ENCODE peak calls at places on chromosomes 4 and X, in five cellular contexts. Y is GM06990, K is foreskin fibroblast, X is GM12865, G is epithelial cell of proximal tubule. W is an unnamed sample.

GRCh38 chrX:115018040-115018647 is 728 bp upstream of the IL13RA2 start:
- DNase-seq in Y (no peak), K (no peak), X (peak), G (no peak), W (no peak)

GRCh38 chr4:95549246-95550138 is 719 bp upstream of the UNC5C start:
- DNase-seq in Y (peak), K (peak), X (peak), G (no peak), W (peak)

GRCh38 chr4:82097504-82097903 is 276.3 kb downstream of the HNRNPD start:
- DNase-seq in Y (no peak), K (no peak), X (no peak), G (no peak), W (no peak)

GRCh38 chrX:44667771-44668170 is 125.1 kb upstream of the FUNDC1 start:
- DNase-seq in Y (no peak), K (no peak), X (no peak), G (no peak), W (no peak)

GRCh38 chrX:108070891-108071290 is 20.5 kb downstream of the PSMD10 start:
- DNase-seq in Y (no peak), K (peak), X (no peak), G (no peak), W (no peak)

GRCh38 chrX:13659057-13659456 is 6.1 kb downstream of the TCEANC start:
- DNase-seq in Y (no peak), K (peak), X (no peak), G (no peak), W (no peak)

GRCh38 chrX:93354651-93355050 is 318.7 kb downstream of the NAP1L3 start:
- DNase-seq in Y (no peak), K (no peak), X (no peak), G (no peak), W (no peak)

GRCh38 chr4:19214591-19214990 is 1037.1 kb upstream of the SLIT2 start:
- DNase-seq in Y (no peak), K (peak), X (no peak), G (no peak), W (no peak)

GRCh38 chrX:72114306-72114705 is 17.4 kb downstream of the RTL5 start:
- DNase-seq in Y (no peak), K (no peak), X (no peak), G (no peak), W (no peak)

GRCh38 chr4:75735525-75735924 is 11.1 kb downstream of the USO1 start:
- DNase-seq in Y (no peak), K (no peak), X (no peak), G (no peak), W (no peak)

GRCh38 chrX:134622056-134622812 is 36.0 kb downstream of the PLAC1 start:
- DNase-seq in Y (peak), K (peak), X (peak), G (peak), W (peak)

GRCh38 chrX:9917861-9918260 is 49.3 kb upstream of the CLDN34 start:
- DNase-seq in Y (no peak), K (no peak), X (no peak), G (no peak), W (no peak)

GRCh38 chr4:21765810-21766407 is 182.7 kb downstream of the KCNIP4 start:
- DNase-seq in Y (no peak), K (peak), X (peak), G (no peak), W (peak)

GRCh38 chrX:150680974-150681373 is 12.2 kb upstream of the MTMR1 start:
- DNase-seq in Y (no peak), K (no peak), X (no peak), G (no peak), W (no peak)

GRCh38 chrX:72262077-72262476 is 15.0 kb downstream of the RPS4X start:
- DNase-seq in Y (no peak), K (no peak), X (no peak), G (no peak), W (no peak)

DNA sequence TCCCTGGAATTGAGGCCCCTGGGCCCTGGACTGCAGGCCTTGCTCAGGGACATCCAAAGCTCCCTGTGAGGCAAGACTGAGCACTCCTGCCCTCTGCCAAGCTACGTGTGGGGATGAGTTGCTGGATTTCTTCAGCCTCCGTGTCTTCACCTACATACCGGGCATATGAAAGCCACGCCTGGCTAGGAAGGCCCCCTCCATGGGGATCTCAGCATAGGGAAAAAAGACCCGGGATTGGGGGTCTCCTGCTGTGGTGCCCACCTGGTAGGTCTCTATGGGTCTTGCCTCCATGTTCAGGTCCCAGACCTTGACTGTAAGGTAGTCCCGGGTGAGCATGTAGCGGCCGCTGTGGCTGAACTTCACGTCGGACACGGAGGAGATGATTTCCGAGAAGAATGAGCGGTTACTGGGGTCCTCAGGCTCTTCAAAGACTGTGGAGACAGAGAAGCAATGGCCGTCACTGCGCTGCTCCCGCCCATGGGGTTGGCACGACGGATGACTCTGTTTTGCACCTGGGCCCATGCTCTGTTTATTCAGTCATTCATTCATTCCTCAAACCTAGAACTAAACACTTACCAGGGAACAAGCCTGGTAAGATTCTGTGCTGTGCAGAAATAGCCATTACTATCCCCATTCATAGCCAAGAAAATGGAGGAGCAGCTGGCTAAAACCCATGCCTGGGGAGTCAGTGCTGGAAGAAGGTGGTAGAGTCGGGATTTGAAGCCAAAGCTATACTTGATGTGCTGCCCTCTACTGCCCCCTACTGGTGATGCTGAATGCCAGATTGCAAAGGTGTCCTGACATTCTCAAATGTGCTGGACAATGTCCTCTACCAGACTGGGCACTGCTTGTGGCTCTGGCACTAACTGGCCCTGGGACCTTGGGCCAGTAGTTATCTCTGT is 63.9 kb downstream of the WFS1 start:
- DNase-seq in Y (no peak), K (no peak), X (peak), G (no peak), W (no peak)
- TF ChIP-seq CTCF in Y (peak), K (peak), X (peak), G (peak), W (peak)

DNA sequence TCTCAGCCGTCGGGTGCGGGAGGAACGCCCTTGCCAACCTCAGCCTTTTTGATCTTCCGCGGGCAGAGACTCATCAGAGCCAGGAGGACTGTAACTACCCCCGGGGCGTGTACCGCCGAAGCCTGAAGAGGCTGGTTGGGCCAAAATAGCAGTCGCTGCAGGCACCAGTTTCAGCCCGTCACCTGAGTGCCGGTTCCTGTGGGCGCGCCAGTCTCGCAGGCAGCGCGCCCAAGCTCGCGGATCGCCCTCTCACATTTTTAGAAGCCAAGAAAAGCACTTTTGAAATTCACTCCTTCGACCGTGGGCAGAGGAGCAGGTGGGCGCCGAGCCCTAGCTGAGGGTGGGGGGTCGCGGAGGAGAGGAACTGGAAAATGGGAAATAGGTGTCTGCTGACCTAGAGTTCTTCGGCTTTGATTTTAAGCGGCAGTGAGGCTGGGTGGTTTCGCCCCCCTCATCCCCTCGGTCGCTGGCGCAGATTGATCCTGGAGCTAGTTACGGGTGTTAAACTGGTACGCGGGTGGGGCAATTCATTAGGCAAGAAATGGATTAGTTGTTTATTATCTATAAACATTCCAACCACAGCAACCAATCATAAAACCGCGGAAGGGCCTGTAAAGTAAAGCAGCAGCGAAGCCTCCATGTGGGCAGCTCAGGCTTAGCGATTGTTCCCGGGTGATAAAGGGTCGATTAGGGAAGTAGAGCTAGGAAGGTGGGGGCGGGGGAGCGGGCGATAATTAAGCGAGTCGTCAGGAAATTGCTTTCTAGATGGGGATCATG is 69.2 kb downstream of the FBXO8 start:
- DNase-seq in Y (no peak), K (no peak), X (no peak), G (no peak), W (no peak)
- H3K4me3 ChIP-seq in Y (peak), K (no peak), X (no peak), G (no peak), W (peak)

DNA sequence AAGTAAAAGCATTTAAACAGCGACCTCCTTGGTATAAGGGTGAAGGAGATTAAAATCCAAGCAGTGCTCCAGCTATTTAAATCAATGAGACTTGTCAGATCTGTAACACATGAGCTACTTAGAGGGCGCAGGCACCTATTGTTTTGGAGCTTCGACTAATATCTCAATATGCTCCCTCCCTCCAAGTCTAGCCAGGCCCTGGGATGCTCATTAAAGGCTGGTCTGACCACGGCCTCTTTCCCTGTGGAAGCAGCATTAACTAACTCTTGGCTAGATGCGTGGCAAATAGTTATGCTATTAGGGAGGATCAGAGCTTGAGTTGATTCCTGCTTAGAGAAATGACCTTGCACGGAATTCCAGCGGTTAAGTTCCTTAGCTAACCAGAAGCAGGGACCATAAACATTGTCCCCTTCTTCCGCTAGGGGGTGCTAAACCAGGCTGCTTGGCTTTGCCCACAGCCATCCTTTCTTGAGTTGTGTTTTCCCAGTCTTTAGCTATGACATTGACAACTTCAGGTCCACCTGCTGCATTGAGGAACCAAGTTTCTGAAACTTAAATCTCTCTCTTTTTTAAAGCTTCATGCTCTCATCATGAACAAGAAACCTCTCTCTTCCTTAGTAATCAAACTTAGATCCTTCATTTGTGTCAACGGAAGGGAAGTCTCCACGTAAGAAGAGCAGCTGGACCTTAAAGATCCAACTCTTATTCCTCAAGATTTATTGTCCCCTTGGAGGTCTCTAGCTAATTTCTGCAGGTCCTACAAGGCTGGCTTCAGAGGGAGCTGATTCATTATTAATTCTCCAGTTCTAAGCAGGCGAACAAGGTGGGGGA is 80.7 kb upstream of the IGFBP7 start:
- DNase-seq in Y (no peak), K (no peak), X (peak), G (peak), W (peak)
- TF ChIP-seq CTCF in Y (peak), K (peak), X (peak), G (peak), W (peak)

GRCh38 chr4:174218127-174218790 is 65.2 kb downstream of the FBXO8 start:
- DNase-seq in Y (no peak), K (no peak), X (no peak), G (no peak), W (no peak)

GRCh38 chr4:174215936-174216699 is 67.3 kb downstream of the FBXO8 start:
- DNase-seq in Y (no peak), K (no peak), X (no peak), G (no peak), W (no peak)

GRCh38 chr4:174215055-174215454 is 68.4 kb downstream of the FBXO8 start:
- DNase-seq in Y (no peak), K (no peak), X (no peak), G (no peak), W (no peak)

GRCh38 chr4:174216935-174217272 is 66.6 kb downstream of the FBXO8 start:
- DNase-seq in Y (no peak), K (no peak), X (no peak), G (no peak), W (no peak)

DNA sequence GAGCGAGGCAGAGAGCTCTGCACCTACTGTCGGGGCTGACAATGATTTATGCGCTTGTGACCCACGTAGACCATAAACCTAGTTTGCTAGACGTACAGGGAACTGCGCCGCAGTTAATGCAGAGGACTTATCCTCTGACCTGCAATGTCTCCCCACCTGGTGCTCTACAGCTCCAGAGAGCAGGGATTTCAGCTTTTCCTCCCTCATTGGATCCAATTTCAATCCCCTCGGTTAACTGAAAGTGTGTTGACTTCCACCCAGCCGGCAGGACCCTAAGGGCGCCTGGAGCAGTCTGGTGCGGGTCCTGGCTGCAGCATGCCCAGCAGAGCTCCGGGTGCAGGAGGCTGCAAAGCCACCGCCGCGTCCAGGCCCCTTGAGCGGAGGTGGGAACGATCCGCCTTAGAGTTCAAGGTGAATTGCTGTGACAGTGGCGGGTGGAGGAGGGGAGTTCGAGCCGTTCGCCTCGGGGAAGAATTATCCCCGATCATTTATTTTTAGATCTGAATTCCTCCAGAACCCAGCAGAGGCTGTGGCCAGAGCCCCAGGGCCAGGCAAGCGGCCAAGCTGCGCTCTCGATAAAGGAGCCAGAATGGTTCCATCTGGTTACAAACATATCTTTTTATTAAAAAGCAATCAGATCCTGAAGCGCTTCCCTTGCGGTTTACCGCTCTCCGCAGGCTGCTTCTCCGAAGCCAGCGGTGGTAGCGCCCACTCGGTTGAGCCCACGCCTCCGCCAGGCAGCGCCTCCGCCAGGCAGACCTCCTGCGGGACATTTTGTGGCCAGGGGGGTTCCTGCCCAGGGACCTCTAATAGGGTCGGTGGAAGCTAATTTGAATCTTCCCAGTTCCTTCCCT is 66.0 kb downstream of the FBXO8 start:
- DNase-seq in Y (no peak), K (peak), X (no peak), G (no peak), W (no peak)
- H3K4me3 ChIP-seq in Y (no peak), K (peak), X (no peak), G (peak), W (no peak)

DNA sequence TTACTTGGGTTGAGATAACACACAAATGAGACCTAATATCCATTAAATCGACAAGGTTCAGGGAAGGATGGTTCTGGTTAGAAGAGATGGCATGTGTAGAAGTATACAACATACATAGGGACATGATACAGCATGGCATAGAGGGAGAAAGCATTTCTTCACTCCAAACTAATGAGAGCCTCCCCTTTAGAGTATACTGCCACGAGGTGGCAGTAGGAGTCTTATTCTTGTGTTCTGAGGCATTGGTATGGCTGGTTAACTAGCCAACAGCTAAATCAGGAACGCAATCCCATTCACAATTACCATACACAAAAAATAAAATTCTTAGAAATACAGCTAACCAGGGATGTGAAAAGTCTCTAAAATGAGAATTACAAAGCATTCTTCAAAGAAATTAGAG is 29.1 kb upstream of the TRO start:
- DNase-seq in Y (no peak), K (peak), X (peak), G (no peak), W (peak)
- TF ChIP-seq CTCF in Y (peak), K (peak), X (peak), G (peak), W (peak)

GRCh38 chr4:154744341-154744948 is 645 bp downstream of the LRAT start:
- DNase-seq in Y (no peak), K (no peak), X (no peak), G (no peak), W (no peak)
- H3K4me3 ChIP-seq in Y (no peak), K (no peak), X (no peak), G (peak), W (no peak)

DNA sequence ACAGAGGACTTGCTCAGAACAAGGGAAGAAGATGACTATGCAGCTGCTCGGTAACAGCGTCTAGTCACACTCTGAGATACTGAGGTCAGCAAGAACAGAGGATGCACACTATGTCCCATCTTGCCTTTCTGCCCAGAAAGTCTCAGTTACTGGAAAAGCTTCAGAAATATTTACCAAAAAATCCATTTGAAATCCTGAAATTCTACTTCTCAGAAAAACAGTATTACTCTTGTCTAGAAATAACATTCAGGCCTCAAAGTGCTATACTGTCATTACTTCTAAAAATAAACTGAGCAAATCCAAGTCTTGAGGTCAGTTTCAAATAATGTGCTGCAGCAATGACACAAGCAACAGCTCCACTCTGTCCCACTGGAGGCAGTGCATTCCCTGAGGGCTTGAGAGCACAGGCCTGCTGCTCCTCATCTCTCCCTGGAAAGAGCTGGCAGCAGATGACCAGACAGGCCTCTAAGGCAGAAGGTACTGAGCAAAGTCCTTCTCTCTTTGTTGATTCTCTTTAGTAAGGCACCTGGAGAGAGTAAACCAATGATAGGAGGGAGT is 76.9 kb downstream of the CAMK2D start:
- DNase-seq in Y (no peak), K (peak), X (no peak), G (no peak), W (no peak)
- TF ChIP-seq CTCF in Y (peak), K (peak), X (no peak), G (peak), W (no peak)

DNA sequence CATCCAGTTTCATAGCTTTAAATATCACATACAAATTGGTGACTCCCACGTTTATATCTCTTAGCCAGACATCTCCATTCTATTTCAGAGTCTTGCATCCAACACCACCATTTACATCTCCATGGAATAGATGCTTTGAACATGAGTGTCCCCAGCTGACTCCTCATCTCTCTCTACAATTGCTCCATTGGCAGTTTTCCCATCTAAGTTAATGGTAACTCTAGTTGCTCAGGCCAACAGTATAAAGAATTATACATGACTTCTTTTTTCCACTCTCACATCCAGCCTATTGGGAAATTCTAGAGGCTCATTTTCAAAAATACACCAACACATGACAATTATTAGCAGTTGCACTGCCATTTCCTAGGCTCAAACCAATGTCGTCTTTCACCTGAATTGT is 388.2 kb downstream of the STIM2 start:
- DNase-seq in Y (no peak), K (no peak), X (no peak), G (no peak), W (no peak)
- H3K4me3 ChIP-seq in Y (no peak), K (no peak), X (no peak), G (no peak), W (no peak)

DNA sequence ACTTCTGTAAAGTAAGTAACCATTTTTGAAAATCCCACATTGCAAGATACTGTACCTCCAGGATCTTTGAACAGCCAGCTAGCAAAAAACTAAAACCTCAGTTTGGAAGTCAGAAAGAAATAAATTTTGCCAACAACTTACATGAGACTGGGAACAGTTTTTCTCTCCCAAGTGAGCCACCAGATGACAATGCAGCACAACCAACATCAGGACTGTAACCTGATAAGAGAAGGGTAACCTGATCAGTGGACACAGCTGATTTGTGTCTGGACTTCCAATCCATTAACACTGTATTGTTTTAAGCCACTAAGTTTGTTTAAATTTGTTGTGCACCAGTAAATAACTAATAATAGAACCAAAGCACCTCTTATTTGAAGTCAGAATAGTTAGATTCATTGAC is 923.3 kb downstream of the FAT4 start:
- DNase-seq in Y (no peak), K (no peak), X (no peak), G (no peak), W (no peak)
- TF ChIP-seq CTCF in Y (no peak), K (no peak), X (no peak), G (no peak), W (no peak)

W was measured in GM12864.